ENCODE peak calls at places on chromosomes 11 and 22, in five cellular contexts. R, N, Q, K and Z are unnamed samples.

GRCh38 chr11:12812849-12813248 is 138.6 kb downstream of the TEAD1 start:
- DNase-seq in N (no peak), Q (no peak), R (no peak), K (no peak), Z (no peak)

GRCh38 chr11:1390603-1391164 is 950 bp downstream of the BRSK2 start:
- DNase-seq in Q (peak), N (no peak), R (peak), K (no peak), Z (no peak)

GRCh38 chr11:37108436-37109204 is 510.6 kb upstream of the RAG2 start:
- DNase-seq in Q (no peak), N (no peak), K (no peak), R (no peak), Z (no peak)

GRCh38 chr11:133705873-133706272 is 139.4 kb downstream of the SPATA19 start:
- DNase-seq in R (no peak), Q (no peak), K (no peak), N (no peak), Z (no peak)

GRCh38 chr11:104033561-104033960 is 2.9 kb upstream of the DDI1 start:
- DNase-seq in N (no peak), K (no peak), R (no peak), Q (no peak), Z (no peak)

GRCh38 chr11:59112494-59112893 is 5.5 kb downstream of the FAM111B start:
- DNase-seq in N (no peak), K (no peak), Q (no peak), R (no peak), Z (no peak)

GRCh38 chr22:21855715-21856114 is 11.7 kb downstream of the MAPK1 start:
- DNase-seq in N (no peak), K (no peak), R (no peak), Q (no peak), Z (no peak)

GRCh38 chr22:32534252-32535215 is 59.9 kb downstream of the FBXO7 start:
- DNase-seq in N (no peak), R (no peak), Q (peak), K (no peak), Z (no peak)

GRCh38 chr22:43267332-43267731 is 75.8 kb downstream of the SCUBE1 start:
- DNase-seq in Q (no peak), N (no peak), R (no peak), K (no peak), Z (no peak)

GRCh38 chr11:33256808-33257159 is 397 bp upstream of the HIPK3 start:
- DNase-seq in K (no peak), Q (no peak), R (no peak), N (no peak), Z (no peak)

GRCh38 chr11:114612686-114613085 is 17.1 kb upstream of the NXPE4 start:
- DNase-seq in R (no peak), K (no peak), N (no peak), Q (no peak), Z (no peak)

GRCh38 chr11:122375687-122376399 is 259.8 kb upstream of the BLID start:
- DNase-seq in Q (no peak), K (no peak), N (no peak), R (no peak), Z (no peak)

GRCh38 chr11:6604081-6604626 is 580 bp downstream of the ILK start:
- DNase-seq in R (peak), K (peak), N (peak), Q (peak), Z (peak)